ENCODE peak calls at places on chromosomes 4 and X, in nine cellular contexts. One of them, this sample, is unnamed.

GRCh38 chr4:110854021-110854678 is 231.3 kb upstream of the PITX2 start:
- DNase-seq in uterus: no peak
- DNase-seq in lower leg skin: no peak
- DNase-seq in H1: no peak
- DNase-seq in ovary: no peak
- DNase-seq in HCT116: no peak
- DNase-seq in adrenal gland: no peak
- DNase-seq in transverse colon: peak; percentile 56
- DNase-seq in sigmoid colon: no peak
- DNase-seq in this sample: no peak

GRCh38 chr4:30396772-30397475 is 323.2 kb upstream of the PCDH7 start:
- DNase-seq in uterus: no peak
- DNase-seq in lower leg skin: no peak
- DNase-seq in H1: no peak
- DNase-seq in ovary: no peak
- DNase-seq in HCT116: no peak
- DNase-seq in adrenal gland: no peak
- DNase-seq in transverse colon: no peak
- DNase-seq in sigmoid colon: no peak
- DNase-seq in this sample: no peak

GRCh38 chrX:45154033-45154360 is 46.7 kb downstream of the DIPK2B start:
- DNase-seq in uterus: no peak
- DNase-seq in lower leg skin: no peak
- DNase-seq in H1: no peak
- DNase-seq in ovary: no peak
- DNase-seq in HCT116: no peak
- DNase-seq in adrenal gland: no peak
- DNase-seq in transverse colon: no peak
- DNase-seq in sigmoid colon: no peak
- DNase-seq in this sample: no peak

GRCh38 chrX:39439910-39440733 is 638.9 kb downstream of the MID1IP1 start:
- DNase-seq in uterus: no peak
- DNase-seq in lower leg skin: no peak
- DNase-seq in H1: no peak
- DNase-seq in ovary: no peak
- DNase-seq in HCT116: no peak
- DNase-seq in adrenal gland: no peak
- DNase-seq in transverse colon: no peak
- DNase-seq in sigmoid colon: peak; percentile 38
- DNase-seq in this sample: no peak

GRCh38 chr4:41212221-41213203 is 1.8 kb downstream of the APBB2 start:
- DNase-seq in uterus: peak; percentile 41
- DNase-seq in lower leg skin: peak; percentile 56
- DNase-seq in H1: no peak
- DNase-seq in ovary: peak; percentile 37
- DNase-seq in HCT116: no peak
- DNase-seq in adrenal gland: peak; percentile 59
- DNase-seq in transverse colon: peak; percentile 56
- DNase-seq in sigmoid colon: peak; percentile 74
- DNase-seq in this sample: no peak

GRCh38 chr4:10808591-10808990 is 124.0 kb upstream of the CLNK start:
- DNase-seq in uterus: no peak
- DNase-seq in lower leg skin: no peak
- DNase-seq in H1: no peak
- DNase-seq in ovary: no peak
- DNase-seq in HCT116: no peak
- DNase-seq in adrenal gland: peak; percentile 10
- DNase-seq in transverse colon: no peak
- DNase-seq in sigmoid colon: peak; percentile 67
- DNase-seq in this sample: no peak

GRCh38 chrX:75155454-75155829 is 641 bp downstream of the ABCB7 start:
- DNase-seq in uterus: no peak
- DNase-seq in lower leg skin: no peak
- DNase-seq in H1: no peak
- DNase-seq in ovary: no peak
- DNase-seq in HCT116: no peak
- DNase-seq in adrenal gland: no peak
- DNase-seq in transverse colon: no peak
- DNase-seq in sigmoid colon: no peak
- DNase-seq in this sample: no peak

GRCh38 chr4:73208376-73208775 is 50.2 kb downstream of the ANKRD17 start:
- DNase-seq in uterus: no peak
- DNase-seq in lower leg skin: no peak
- DNase-seq in H1: no peak
- DNase-seq in ovary: no peak
- DNase-seq in HCT116: no peak
- DNase-seq in adrenal gland: no peak
- DNase-seq in transverse colon: no peak
- DNase-seq in sigmoid colon: no peak
- DNase-seq in this sample: no peak

GRCh38 chr4:158809611-158810486 is 41.0 kb downstream of the FNIP2 start:
- DNase-seq in uterus: no peak
- DNase-seq in lower leg skin: peak; percentile 72
- DNase-seq in H1: no peak
- DNase-seq in ovary: no peak
- DNase-seq in HCT116: peak; percentile 6
- DNase-seq in adrenal gland: no peak
- DNase-seq in transverse colon: peak; percentile 43
- DNase-seq in sigmoid colon: no peak
- DNase-seq in this sample: no peak

GRCh38 chrX:49618574-49618973 is 19.8 kb downstream of the GAGE1 start:
- DNase-seq in uterus: no peak
- DNase-seq in lower leg skin: no peak
- DNase-seq in H1: no peak
- DNase-seq in ovary: no peak
- DNase-seq in HCT116: no peak
- DNase-seq in adrenal gland: no peak
- DNase-seq in transverse colon: no peak
- DNase-seq in sigmoid colon: no peak
- DNase-seq in this sample: no peak

GRCh38 chrX:104085477-104085876 is 9.4 kb upstream of the TMSB15C start:
- DNase-seq in uterus: no peak
- DNase-seq in lower leg skin: no peak
- DNase-seq in H1: no peak
- DNase-seq in ovary: no peak
- DNase-seq in HCT116: no peak
- DNase-seq in adrenal gland: no peak
- DNase-seq in transverse colon: no peak
- DNase-seq in sigmoid colon: no peak
- DNase-seq in this sample: no peak

GRCh38 chrX:56764153-56764974 is 35.3 kb downstream of the NBDY start:
- DNase-seq in uterus: peak; percentile 83
- DNase-seq in lower leg skin: peak; percentile 22
- DNase-seq in H1: no peak
- DNase-seq in ovary: peak; percentile 80
- DNase-seq in HCT116: peak; percentile 19
- DNase-seq in adrenal gland: peak; percentile 65
- DNase-seq in transverse colon: peak; percentile 83
- DNase-seq in sigmoid colon: peak; percentile 91
- DNase-seq in this sample: no peak

GRCh38 chr4:1403177-1403583 is 3.1 kb downstream of the NKX1-1 start:
- DNase-seq in uterus: no peak
- DNase-seq in lower leg skin: no peak
- DNase-seq in H1: no peak
- DNase-seq in ovary: no peak
- DNase-seq in HCT116: no peak
- DNase-seq in adrenal gland: no peak
- DNase-seq in transverse colon: no peak
- DNase-seq in sigmoid colon: peak; percentile 41
- DNase-seq in this sample: no peak

DNA sequence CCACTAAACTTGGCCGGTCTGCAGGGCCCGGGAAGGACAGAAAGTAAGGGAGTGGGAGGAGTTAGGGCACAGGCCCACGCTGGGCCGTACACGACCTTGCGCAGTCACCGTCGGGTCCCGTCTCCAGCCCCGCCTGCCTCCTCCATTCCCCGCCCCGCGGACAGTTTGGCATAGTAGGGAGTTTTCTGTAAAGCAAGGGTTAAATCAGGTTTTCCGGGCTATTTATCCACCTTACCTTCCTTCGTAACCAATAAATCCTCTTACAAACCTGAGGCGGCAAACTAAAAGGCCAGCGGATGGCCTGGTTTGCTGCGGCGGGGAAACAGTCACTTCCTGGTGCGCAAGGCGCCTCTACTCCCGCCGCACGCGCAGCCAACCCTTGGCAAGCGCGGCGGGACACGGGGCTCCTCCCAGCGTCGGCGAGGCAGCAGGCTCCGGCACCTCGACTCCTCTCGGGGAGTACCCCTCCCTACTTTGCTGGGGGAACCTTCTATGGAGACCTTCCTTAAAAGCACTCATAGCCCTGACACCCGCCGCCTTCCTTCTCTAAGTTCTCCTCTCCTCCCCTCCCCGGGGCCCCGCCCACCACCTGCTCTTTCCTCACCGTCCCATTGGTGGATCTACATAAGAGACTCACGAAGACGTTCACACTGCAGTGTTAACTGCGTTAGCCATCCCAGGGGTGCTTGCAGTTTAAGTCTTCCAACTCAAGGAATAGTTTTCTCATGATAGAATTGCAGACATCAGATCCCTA is at the start of gene TRMT2B:
- DNase-seq in uterus: peak; percentile 81
- DNase-seq in lower leg skin: peak; percentile 70
- DNase-seq in H1: peak; percentile 36
- DNase-seq in ovary: peak; percentile 73
- DNase-seq in HCT116: peak; percentile 52
- DNase-seq in adrenal gland: peak; percentile 79
- DNase-seq in transverse colon: peak; percentile 87
- DNase-seq in sigmoid colon: peak; percentile 95
- DNase-seq in this sample: peak; percentile 42
- TF ChIP-seq POLR2A in uterus: no peak
- TF ChIP-seq POLR2A in lower leg skin: no peak
- TF ChIP-seq POLR2A in H1: peak; percentile 71
- TF ChIP-seq POLR2A in ovary: no peak
- TF ChIP-seq POLR2A in HCT116: peak; percentile 22
- TF ChIP-seq POLR2A in adrenal gland: no peak
- TF ChIP-seq POLR2A in transverse colon: peak; percentile 64
- TF ChIP-seq POLR2A in sigmoid colon: peak; percentile 21
- TF ChIP-seq POLR2A in this sample: peak; percentile 54

GRCh38 chrX:387729-388128 is 1.0 kb upstream of the PPP2R3B start:
- DNase-seq in uterus: no peak
- DNase-seq in lower leg skin: no peak
- DNase-seq in H1: no peak
- DNase-seq in ovary: no peak
- DNase-seq in HCT116: no peak
- DNase-seq in adrenal gland: no peak
- DNase-seq in transverse colon: peak; percentile 36
- DNase-seq in sigmoid colon: no peak
- DNase-seq in this sample: no peak

GRCh38 chrX:389021-389441 is 2.3 kb upstream of the PPP2R3B start:
- DNase-seq in uterus: no peak
- DNase-seq in lower leg skin: no peak
- DNase-seq in H1: no peak
- DNase-seq in ovary: no peak
- DNase-seq in HCT116: no peak
- DNase-seq in adrenal gland: no peak
- DNase-seq in transverse colon: no peak
- DNase-seq in sigmoid colon: peak; percentile 78
- DNase-seq in this sample: no peak

GRCh38 chrX:384861-385260 is 1.8 kb downstream of the PPP2R3B start:
- DNase-seq in uterus: no peak
- DNase-seq in lower leg skin: no peak
- DNase-seq in H1: no peak
- DNase-seq in ovary: no peak
- DNase-seq in HCT116: no peak
- DNase-seq in adrenal gland: no peak
- DNase-seq in transverse colon: no peak
- DNase-seq in sigmoid colon: no peak
- DNase-seq in this sample: no peak

GRCh38 chrX:386239-386767 is 404 bp downstream of the PPP2R3B start:
- DNase-seq in uterus: no peak
- DNase-seq in lower leg skin: no peak
- DNase-seq in H1: no peak
- DNase-seq in ovary: peak; percentile 19
- DNase-seq in HCT116: no peak
- DNase-seq in adrenal gland: peak; percentile 13
- DNase-seq in transverse colon: no peak
- DNase-seq in sigmoid colon: no peak
- DNase-seq in this sample: no peak

DNA sequence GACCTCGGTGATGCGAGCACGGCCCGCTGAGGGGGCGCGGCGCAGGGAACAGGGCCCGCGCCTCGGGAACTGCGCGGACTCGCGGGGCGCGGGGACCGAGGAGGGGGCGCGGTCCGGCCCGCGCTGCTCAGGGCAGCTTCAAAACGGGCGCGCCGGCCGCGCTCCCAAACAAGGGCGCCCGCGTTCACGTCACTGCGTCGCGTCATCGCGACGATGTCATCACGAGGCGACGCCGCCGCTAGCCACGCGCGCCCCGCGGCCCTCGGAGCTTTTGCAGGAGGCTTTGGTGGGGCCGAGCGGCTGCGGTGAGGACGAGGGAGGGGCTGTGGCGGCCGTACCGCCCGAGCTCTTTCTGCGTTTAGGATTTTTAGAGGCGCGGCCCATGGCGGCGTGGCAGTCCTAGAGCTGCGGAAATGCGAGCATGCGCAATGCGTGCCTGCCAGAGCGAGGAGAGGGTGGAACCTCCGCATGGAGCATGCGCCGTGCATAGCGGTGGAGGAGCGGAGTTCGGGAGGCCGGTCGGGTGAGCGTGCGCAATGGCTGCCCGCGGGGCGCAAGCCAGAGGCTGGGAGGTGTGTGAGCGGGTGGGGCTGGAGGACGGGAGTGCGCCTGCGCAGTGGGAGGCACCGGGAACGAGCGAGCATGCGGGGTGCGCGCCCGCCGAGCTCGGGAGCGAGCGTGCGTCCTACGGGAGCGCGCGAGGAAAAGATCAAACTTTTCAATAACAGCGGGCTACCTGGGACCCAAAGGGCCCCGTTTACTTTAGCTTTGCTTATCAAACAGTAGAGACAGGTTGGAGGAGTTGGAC is at the start of gene PPP2R3B:
- DNase-seq in uterus: peak; percentile 98
- DNase-seq in lower leg skin: peak; percentile 97
- DNase-seq in H1: peak; percentile 98
- DNase-seq in ovary: peak; percentile 100
- DNase-seq in HCT116: peak; percentile 91
- DNase-seq in adrenal gland: peak; percentile 99
- DNase-seq in transverse colon: peak; percentile 99
- DNase-seq in sigmoid colon: peak; percentile 100
- DNase-seq in this sample: peak; percentile 99
- TF ChIP-seq POLR2A in uterus: peak; percentile 27
- TF ChIP-seq POLR2A in lower leg skin: no peak
- TF ChIP-seq POLR2A in H1: peak; percentile 86
- TF ChIP-seq POLR2A in ovary: peak; percentile 44
- TF ChIP-seq POLR2A in HCT116: peak; percentile 35
- TF ChIP-seq POLR2A in adrenal gland: peak; percentile 55
- TF ChIP-seq POLR2A in transverse colon: peak; percentile 72
- TF ChIP-seq POLR2A in sigmoid colon: peak; percentile 13
- TF ChIP-seq POLR2A in this sample: peak; percentile 74

GRCh38 chrX:12615061-12615460 is 176.2 kb upstream of the PRPS2 start:
- DNase-seq in uterus: no peak
- DNase-seq in lower leg skin: no peak
- DNase-seq in H1: no peak
- DNase-seq in ovary: no peak
- DNase-seq in HCT116: no peak
- DNase-seq in adrenal gland: no peak
- DNase-seq in transverse colon: no peak
- DNase-seq in sigmoid colon: no peak
- DNase-seq in this sample: no peak
- TF ChIP-seq POLR2A in uterus: no peak
- TF ChIP-seq POLR2A in lower leg skin: no peak
- TF ChIP-seq POLR2A in H1: no peak
- TF ChIP-seq POLR2A in ovary: no peak
- TF ChIP-seq POLR2A in HCT116: no peak
- TF ChIP-seq POLR2A in adrenal gland: no peak
- TF ChIP-seq POLR2A in transverse colon: no peak
- TF ChIP-seq POLR2A in sigmoid colon: no peak
- TF ChIP-seq POLR2A in this sample: no peak

GRCh38 chrX:119943185-119943988 is at the start of gene NKAP:
- DNase-seq in uterus: peak; percentile 83
- DNase-seq in lower leg skin: peak; percentile 84
- DNase-seq in H1: peak; percentile 73
- DNase-seq in ovary: peak; percentile 75
- DNase-seq in HCT116: peak; percentile 91
- DNase-seq in adrenal gland: peak; percentile 84
- DNase-seq in transverse colon: peak; percentile 84
- DNase-seq in sigmoid colon: peak; percentile 90
- DNase-seq in this sample: peak; percentile 44
- TF ChIP-seq POLR2A in uterus: no peak
- TF ChIP-seq POLR2A in lower leg skin: no peak
- TF ChIP-seq POLR2A in H1: peak; percentile 79
- TF ChIP-seq POLR2A in ovary: peak; percentile 35
- TF ChIP-seq POLR2A in HCT116: peak; percentile 70
- TF ChIP-seq POLR2A in adrenal gland: no peak
- TF ChIP-seq POLR2A in transverse colon: peak; percentile 49
- TF ChIP-seq POLR2A in sigmoid colon: peak; percentile 25
- TF ChIP-seq POLR2A in this sample: peak; percentile 51

This sample was measured in GM12891.